ENCODE peak calls at places on chromosomes 2 and 18, in five cellular contexts. X is heart left ventricle; J is effector memory CD8-positive, alpha-beta T cell; G is erythroblast; C is GM19239. Z is an unnamed sample.

GRCh38 chr2:61151434-61151833 is 10.6 kb upstream of the C2orf74 start:
- DNase-seq in X (no peak), J (no peak), G (no peak), C (no peak), Z (no peak)

GRCh38 chr2:53768233-53768542 is 584 bp downstream of the CHAC2 start:
- DNase-seq in X (no peak), J (no peak), G (no peak), C (no peak), Z (no peak)

GRCh38 chr2:53028259-53028658 is 739.3 kb upstream of the CHAC2 start:
- DNase-seq in X (no peak), J (no peak), G (no peak), C (no peak), Z (no peak)

GRCh38 chr2:44777542-44777941 is 164.0 kb upstream of the SIX3 start:
- DNase-seq in X (no peak), J (no peak), G (no peak), C (no peak), Z (no peak)

GRCh38 chr2:156399950-156400703 is 36.1 kb upstream of the GPD2 start:
- DNase-seq in X (peak; percentile 88), J (no peak), G (no peak), C (peak; percentile 28), Z (peak; percentile 74)

GRCh38 chr2:129139380-129139779 is 820.7 kb upstream of the HS6ST1 start:
- DNase-seq in X (no peak), J (no peak), G (no peak), C (no peak), Z (no peak)

GRCh38 chr18:77133051-77133919 is 702 bp upstream of the MBP start:
- DNase-seq in X (no peak), J (no peak), G (peak; percentile 44), C (no peak), Z (no peak)

GRCh38 chr2:26899500-26900164 is 51.7 kb downstream of the DPYSL5 start:
- DNase-seq in X (no peak), J (no peak), G (no peak), C (no peak), Z (no peak)

GRCh38 chr2:128750328-128751165 is 431.9 kb upstream of the HS6ST1 start:
- DNase-seq in X (no peak), J (no peak), G (no peak), C (no peak), Z (no peak)

Z was measured in Caco-2.